ENCODE peak calls at places on chromosomes 12 and 14, in eight cellular contexts. T is NCI-H1694; A is ELR; R is KBM-7; V is stimulated activated CD8-positive, alpha-beta memory T cell treated with anti-CD3 and anti-CD28 coated beads, Interleukin-12 subunit alpha, Interleukin-12 subunit beta, amount 100 ng/mL, for 1 hour; D is activated naive CD4-positive, alpha-beta T cell; Q is effector memory CD4-positive, alpha-beta T cell; J is GM23248. E is an unnamed sample.

GRCh38 chr14:100487304-100487703 is 99.9 kb downstream of the BEGAIN start:
- DNase-seq in V (no peak), D (no peak), R (no peak), T (no peak), J (no peak), Q (no peak), A (no peak), E (no peak)

GRCh38 chr12:75754698-75755097 is 243.3 kb upstream of the KRR1 start:
- DNase-seq in Q (no peak), A (peak; percentile 30), R (no peak), T (no peak), V (no peak), J (no peak), D (no peak), E (no peak)

GRCh38 chr14:54698501-54698900 is 131.6 kb downstream of the SAMD4A start:
- DNase-seq in Q (no peak), J (no peak), D (no peak), T (no peak), R (no peak), V (no peak), A (no peak), E (no peak)

GRCh38 chr14:25400607-25401206 is 350.8 kb upstream of the STXBP6 start:
- DNase-seq in V (no peak), Q (no peak), A (peak; percentile 32), R (peak; percentile 52), D (no peak), T (peak; percentile 69), J (peak; percentile 63), E (no peak)

GRCh38 chr12:7151532-7151931 is 21.4 kb downstream of the CLSTN3 start:
- DNase-seq in T (no peak), Q (no peak), J (no peak), V (no peak), R (no peak), A (no peak), D (no peak), E (no peak)

GRCh38 chr12:107320929-107321618 is 227.7 kb upstream of the CRY1 start:
- DNase-seq in J (peak; percentile 47), D (peak; percentile 74), R (peak; percentile 64), Q (peak; percentile 46), T (no peak), A (peak; percentile 49), V (peak; percentile 37), E (peak; percentile 66)

GRCh38 chr12:94889512-94890210 is 113.8 kb downstream of the NDUFA12 start:
- DNase-seq in A (no peak), D (no peak), J (no peak), R (no peak), Q (no peak), V (no peak), T (no peak), E (no peak)

GRCh38 chr12:41224066-41224465 is 35.9 kb downstream of the PDZRN4 start:
- DNase-seq in Q (no peak), D (no peak), T (no peak), V (no peak), R (no peak), A (no peak), J (no peak), E (no peak)

GRCh38 chr12:125794401-125794800 is 729.2 kb downstream of the AACS start:
- DNase-seq in T (no peak), D (no peak), A (no peak), J (no peak), Q (no peak), R (no peak), V (no peak), E (no peak)

GRCh38 chr14:95515523-95516517 is 630 bp downstream of the SYNE3 start:
- DNase-seq in D (peak; percentile 52), V (peak; percentile 71), R (peak; percentile 71), J (peak; percentile 73), Q (peak; percentile 80), A (peak; percentile 81), T (peak; percentile 65), E (peak; percentile 82)

GRCh38 chr14:70642313-70643235 is 858 bp downstream of the TTC9 start:
- DNase-seq in J (peak; percentile 10), D (no peak), R (peak; percentile 64), A (no peak), Q (no peak), V (no peak), T (no peak), E (peak; percentile 12)

GRCh38 chr12:24244801-24245200 is 295.3 kb upstream of the SOX5 start:
- DNase-seq in Q (no peak), T (no peak), A (no peak), R (no peak), V (no peak), D (no peak), J (no peak), E (no peak)

GRCh38 chr12:124898200-124898950 is 16.1 kb downstream of the UBC start:
- DNase-seq in T (no peak), Q (peak; percentile 35), J (peak; percentile 71), A (peak; percentile 64), V (peak; percentile 30), R (peak; percentile 50), D (peak; percentile 29), E (peak; percentile 46)

GRCh38 chr14:94022532-94023411 is 3.4 kb upstream of the OTUB2 start:
- DNase-seq in A (no peak), V (no peak), D (no peak), J (no peak), T (no peak), R (no peak), Q (no peak), E (no peak)

GRCh38 chr12:106342397-106343212 is 14.9 kb upstream of the POLR3B start:
- DNase-seq in J (peak; percentile 96), D (no peak), Q (no peak), T (no peak), A (peak; percentile 69), R (no peak), V (no peak), E (no peak)

GRCh38 chr12:70733385-70733784 is 96.2 kb upstream of the PTPRB start:
- DNase-seq in Q (no peak), R (peak; percentile 65), A (peak; percentile 78), D (no peak), T (peak; percentile 71), J (peak; percentile 79), V (no peak), E (no peak)

GRCh38 chr12:11580125-11580751 is 69.2 kb upstream of the ETV6 start:
- DNase-seq in J (peak; percentile 94), R (peak; percentile 82), D (no peak), A (peak; percentile 85), Q (no peak), V (no peak), T (no peak), E (no peak)

GRCh38 chr14:73879027-73879426 is 7.6 kb upstream of the ZNF410 start:
- DNase-seq in R (no peak), V (no peak), A (peak; percentile 56), T (no peak), Q (no peak), D (no peak), J (peak; percentile 17), E (no peak)

GRCh38 chr12:115811929-115812328 is 465.6 kb downstream of the MED13L start:
- DNase-seq in T (no peak), V (no peak), Q (no peak), D (no peak), A (no peak), J (no peak), R (no peak), E (no peak)

GRCh38 chr12:53659011-53659551 is 16.8 kb downstream of the ATP5MC2 start:
- DNase-seq in T (no peak), Q (no peak), D (no peak), R (no peak), A (peak; percentile 35), J (peak; percentile 79), V (no peak), E (no peak)

GRCh38 chr12:9992296-9992695 is 6.6 kb downstream of the CLEC1B start:
- DNase-seq in R (no peak), A (no peak), D (no peak), T (no peak), Q (no peak), J (no peak), V (no peak), E (no peak)

GRCh38 chr12:46550266-46550879 is 177.8 kb upstream of the SLC38A2 start:
- DNase-seq in A (no peak), T (no peak), D (no peak), V (no peak), J (no peak), Q (no peak), R (no peak), E (no peak)

GRCh38 chr14:77154421-77154820 is 12.8 kb upstream of the ZDHHC22 start:
- DNase-seq in D (no peak), V (no peak), R (no peak), A (no peak), Q (no peak), J (no peak), T (peak; percentile 58), E (no peak)

GRCh38 chr14:48096869-48097268 is 421.5 kb upstream of the MDGA2 start:
- DNase-seq in A (no peak), J (no peak), T (no peak), Q (no peak), R (no peak), D (no peak), V (no peak), E (no peak)

GRCh38 chr14:67837011-67837624 is 17.5 kb downstream of the RAD51B start:
- DNase-seq in D (no peak), A (peak; percentile 83), Q (no peak), T (peak; percentile 65), J (peak; percentile 82), R (peak; percentile 75), V (peak; percentile 30), E (peak; percentile 47)

GRCh38 chr14:61350871-61351270 is 29.5 kb downstream of the PRKCH start:
- DNase-seq in T (no peak), J (no peak), Q (no peak), D (no peak), A (no peak), V (no peak), R (no peak), E (no peak)

GRCh38 chr12:70692681-70693288 is 55.6 kb upstream of the PTPRB start:
- DNase-seq in A (peak; percentile 70), Q (no peak), T (no peak), J (peak; percentile 66), R (no peak), D (no peak), V (no peak), E (no peak)

GRCh38 chr14:45766247-45766646 is 513.2 kb upstream of the MIS18BP1 start:
- DNase-seq in J (no peak), R (no peak), A (no peak), Q (no peak), D (no peak), T (no peak), V (no peak), E (no peak)

E was measured in T-helper 9 cell.